ENCODE peak calls at places on chromosomes 16 and 17, in four cellular contexts. E is cardiac fibroblast, T is thoracic aorta, O is HFFc6. X is an unnamed sample.

GRCh38 chr17:59126809-59127417 is 20.2 kb upstream of the TRIM37 start:
- DNase-seq in O (no peak), T (no peak), E (no peak), X (no peak)

GRCh38 chr16:25922438-25922837 is 230.7 kb downstream of the HS3ST4 start:
- DNase-seq in T (no peak), E (no peak), O (no peak), X (no peak)

GRCh38 chr16:83305092-83305491 is 502.7 kb upstream of the HSBP1 start:
- DNase-seq in T (no peak), O (peak), E (peak), X (no peak)

GRCh38 chr16:85649411-85649977 is 36.4 kb downstream of the GSE1 start:
- DNase-seq in E (no peak), O (no peak), T (no peak), X (no peak)

GRCh38 chr17:16516594-16517018 is 24.6 kb upstream of the LRRC75A start:
- DNase-seq in E (peak), T (no peak), O (peak), X (no peak)

GRCh38 chr16:68155425-68155824 is 70.3 kb downstream of the NFATC3 start:
- DNase-seq in T (no peak), O (no peak), E (no peak), X (no peak)

GRCh38 chr17:38430316-38430715 is 2.1 kb downstream of the ARHGAP23 start:
- DNase-seq in T (no peak), O (peak), E (peak), X (no peak)

GRCh38 chr16:11740567-11740966 is 2.1 kb downstream of the TXNDC11 start:
- DNase-seq in O (no peak), T (no peak), E (no peak), X (no peak)

GRCh38 chr17:18315498-18316360 is 636 bp downstream of the SMCR8 start:
- DNase-seq in O (no peak), T (no peak), E (no peak), X (no peak)

GRCh38 chr17:47703191-47703591 is 9.2 kb downstream of the TBKBP1 start:
- DNase-seq in T (no peak), O (no peak), E (no peak), X (no peak)

GRCh38 chr16:11121083-11121482 is 134.9 kb downstream of the SOCS1 start:
- DNase-seq in O (no peak), T (no peak), E (no peak), X (no peak)

GRCh38 chr16:11705311-11705710 is 37.1 kb downstream of the SNN start:
- DNase-seq in O (no peak), E (no peak), T (no peak), X (no peak)

GRCh38 chr17:41972571-41973411 is 6.2 kb downstream of the CNP start:
- DNase-seq in E (no peak), O (no peak), T (no peak), X (no peak)

GRCh38 chr17:28745052-28745776 is 1.4 kb downstream of the TRAF4 start:
- DNase-seq in O (no peak), T (no peak), E (peak), X (peak)

GRCh38 chr16:86872833-86873232 is 294.5 kb downstream of the FOXL1 start:
- DNase-seq in T (no peak), E (no peak), O (no peak), X (no peak)

GRCh38 chr17:41003926-41004325 is 4.2 kb upstream of the KRTAP3-2 start:
- DNase-seq in O (no peak), T (no peak), E (no peak), X (no peak)

GRCh38 chr16:27400751-27401620 is 988 bp upstream of the IL21R start:
- DNase-seq in T (no peak), O (peak), E (peak), X (no peak)

GRCh38 chr16:82995927-82996441 is 369.2 kb downstream of the CDH13 start:
- DNase-seq in T (no peak), E (peak), O (peak), X (no peak)

GRCh38 chr17:76166168-76166567 is 25.1 kb upstream of the FOXJ1 start:
- DNase-seq in O (no peak), T (no peak), E (peak), X (no peak)

GRCh38 chr17:7590743-7591142 is 849 bp upstream of the SOX15 start:
- DNase-seq in T (no peak), E (no peak), O (peak), X (no peak)

GRCh38 chr17:7588553-7589203 is 1.2 kb downstream of the SOX15 start:
- DNase-seq in O (no peak), T (no peak), E (no peak), X (no peak)

GRCh38 chr17:7587831-7588230 is 2.1 kb downstream of the SOX15 start:
- DNase-seq in T (no peak), O (peak), E (no peak), X (no peak)

GRCh38 chr17:7589891-7590611 is at the start of gene SOX15:
- DNase-seq in O (peak), E (no peak), T (no peak), X (no peak)

GRCh38 chr17:7589204-7589868 is 558 bp downstream of the SOX15 start:
- DNase-seq in O (peak), T (no peak), E (peak), X (peak)
- TF ChIP-seq CTCF in O (peak), T (peak), E (peak), X (peak)

GRCh38 chr17:51034800-51035199 is 85.9 kb downstream of the SPAG9 start:
- DNase-seq in E (no peak), T (no peak), O (no peak), X (no peak)

GRCh38 chr17:51032850-51033249 is 87.8 kb downstream of the SPAG9 start:
- DNase-seq in T (no peak), O (peak), E (no peak), X (no peak)

GRCh38 chr17:51035436-51035835 is 85.2 kb downstream of the SPAG9 start:
- DNase-seq in E (peak), T (no peak), O (peak), X (no peak)

DNA sequence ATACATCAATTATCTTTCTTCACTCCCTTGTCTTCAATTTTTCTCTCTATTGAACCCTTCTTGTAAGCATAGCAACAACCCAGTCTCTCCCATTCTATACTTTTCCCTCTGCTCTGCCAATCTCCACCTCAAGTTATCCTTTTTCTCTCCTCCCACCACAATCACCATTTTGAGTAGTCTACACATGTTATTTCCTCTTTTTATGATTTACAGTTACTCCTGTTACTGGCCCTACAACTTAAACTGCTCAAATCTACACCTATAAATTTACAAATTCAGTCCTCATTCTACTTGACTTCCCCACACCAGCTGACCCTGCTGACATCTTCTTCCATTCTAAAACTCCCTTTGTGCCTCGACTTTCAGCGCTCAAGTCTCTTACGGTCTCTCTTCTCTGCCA is 84.6 kb downstream of the SPAG9 start:
- DNase-seq in O (no peak), E (no peak), T (no peak), X (no peak)
- TF ChIP-seq CTCF in O (no peak), E (no peak), T (no peak), X (no peak)

DNA sequence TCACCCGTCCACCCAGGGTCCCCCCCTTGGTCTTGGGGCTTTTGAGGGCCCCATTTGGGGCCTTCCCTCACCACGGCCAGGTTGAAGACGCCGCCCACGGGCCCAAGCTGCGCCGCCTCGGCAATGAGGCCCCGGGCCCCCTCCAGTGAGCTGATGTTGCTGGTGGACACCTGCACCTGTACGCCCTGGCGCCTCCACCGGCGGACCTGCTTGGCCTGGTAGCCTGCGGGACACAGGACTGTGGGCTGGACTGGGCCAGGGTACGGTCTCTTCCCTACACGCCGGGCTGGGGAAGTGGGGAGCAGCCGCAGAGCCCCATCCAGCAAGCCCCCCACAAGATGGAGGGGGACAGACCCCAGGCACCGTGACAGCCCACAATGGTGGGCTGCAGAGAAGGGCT is 15.6 kb downstream of the FASN start:
- DNase-seq in T (no peak), E (no peak), O (no peak), X (no peak)
- TF ChIP-seq CTCF in T (no peak), E (no peak), O (no peak), X (no peak)

DNA sequence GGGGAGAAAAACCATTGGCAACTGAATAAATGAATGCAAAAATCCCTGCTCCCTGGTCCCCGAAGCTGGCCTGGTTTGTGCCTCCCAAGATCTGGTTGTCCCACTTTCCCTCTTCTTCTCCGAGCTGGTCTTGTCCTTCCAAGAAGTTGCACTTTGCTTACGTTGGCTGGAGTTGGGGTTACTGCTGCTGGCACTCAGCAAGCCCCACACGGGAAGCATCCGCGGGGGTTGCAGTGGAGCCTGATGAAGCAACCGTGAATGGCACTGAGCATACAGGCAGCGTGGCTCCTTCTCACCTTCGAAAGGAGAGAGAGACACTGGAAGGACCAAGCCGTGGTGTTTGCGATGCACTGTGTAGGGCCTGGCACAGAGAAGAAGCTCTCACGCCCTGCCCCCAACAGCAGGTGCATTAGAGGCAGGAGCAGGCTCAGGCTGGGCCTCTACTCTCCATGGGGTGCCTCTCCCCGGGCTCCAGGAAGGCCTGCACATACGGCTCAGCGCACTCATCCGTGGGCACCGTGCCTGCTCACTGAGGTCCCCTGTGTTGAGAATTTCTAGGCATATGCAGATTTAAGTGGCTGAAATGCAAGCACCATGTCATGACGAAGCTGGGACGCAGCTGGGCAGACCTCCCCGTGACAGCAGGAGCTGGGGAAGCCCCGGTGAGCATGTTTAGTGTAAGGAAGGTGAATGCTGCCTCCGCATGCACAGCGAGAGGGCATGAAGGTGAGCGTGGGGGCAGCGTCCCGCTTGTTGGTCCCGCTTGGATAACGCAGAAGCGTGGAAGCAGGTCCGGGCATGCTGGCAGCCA is 12.1 kb downstream of the CA5A start:
- DNase-seq in E (no peak), O (no peak), T (no peak), X (no peak)
- TF ChIP-seq CTCF in E (no peak), O (no peak), T (no peak), X (no peak)

DNA sequence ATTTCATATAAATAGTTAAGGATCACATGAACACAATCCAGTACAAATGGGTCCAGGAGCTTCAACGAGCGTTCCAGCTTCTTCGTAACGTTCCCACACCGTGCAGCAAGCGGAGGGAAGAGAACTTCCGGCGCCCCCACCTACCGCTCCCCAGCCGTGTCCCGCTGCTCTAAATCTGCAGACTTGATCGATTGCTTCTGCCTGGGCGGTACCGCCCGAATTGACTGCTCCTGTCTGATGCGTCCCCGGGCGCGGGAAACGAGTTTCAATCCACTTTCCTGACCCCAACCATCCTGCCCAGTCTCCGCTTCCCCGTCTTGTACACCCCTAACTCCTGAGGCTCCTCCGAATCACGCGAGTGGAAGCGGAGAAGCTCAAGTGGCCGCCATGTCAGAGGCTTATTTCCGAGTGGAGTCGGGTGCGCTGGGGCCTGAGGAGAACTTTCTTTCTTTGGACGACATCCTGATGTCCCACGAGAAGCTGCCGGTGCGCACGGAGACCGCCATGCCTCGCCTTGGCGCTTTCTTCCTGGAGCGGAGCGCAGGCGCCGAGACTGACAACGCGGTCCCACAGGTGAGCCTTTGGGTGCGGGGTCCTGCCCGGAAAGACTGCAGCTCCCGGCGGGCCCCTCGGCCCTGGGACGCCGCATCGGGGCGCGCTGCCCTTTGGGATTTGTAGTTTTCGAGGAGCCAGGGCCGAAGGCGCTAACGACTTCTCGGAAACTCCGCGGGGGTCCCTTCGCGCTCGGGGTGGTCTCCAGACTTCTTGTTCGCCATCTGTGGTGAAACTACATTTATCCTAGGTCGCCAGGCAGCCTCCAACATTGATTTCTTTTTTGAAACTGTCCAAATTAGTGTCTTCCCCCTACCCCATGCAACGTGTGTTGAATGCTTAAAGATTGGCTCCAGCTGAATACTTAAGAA is at the start of gene GINS3:
- DNase-seq in E (peak), O (peak), T (peak), X (peak)
- TF ChIP-seq CTCF in E (no peak), O (no peak), T (no peak), X (no peak)

GRCh38 chr16:66383551-66383950 is 17.1 kb downstream of the CDH5 start:
- DNase-seq in E (no peak), O (no peak), T (no peak), X (no peak)

GRCh38 chr16:66382966-66383299 is 16.4 kb downstream of the CDH5 start:
- DNase-seq in E (peak), T (no peak), O (peak), X (no peak)

GRCh38 chr16:66382171-66382965 is 15.9 kb downstream of the CDH5 start:
- DNase-seq in E (peak), O (peak), T (no peak), X (no peak)

GRCh38 chr16:66380421-66380820 is 13.9 kb downstream of the CDH5 start:
- DNase-seq in T (no peak), E (no peak), O (no peak), X (no peak)

GRCh38 chr16:66381585-66382170 is 15.2 kb downstream of the CDH5 start:
- DNase-seq in T (no peak), O (no peak), E (no peak), X (no peak)
- TF ChIP-seq CTCF in T (no peak), O (no peak), E (no peak), X (no peak)

DNA sequence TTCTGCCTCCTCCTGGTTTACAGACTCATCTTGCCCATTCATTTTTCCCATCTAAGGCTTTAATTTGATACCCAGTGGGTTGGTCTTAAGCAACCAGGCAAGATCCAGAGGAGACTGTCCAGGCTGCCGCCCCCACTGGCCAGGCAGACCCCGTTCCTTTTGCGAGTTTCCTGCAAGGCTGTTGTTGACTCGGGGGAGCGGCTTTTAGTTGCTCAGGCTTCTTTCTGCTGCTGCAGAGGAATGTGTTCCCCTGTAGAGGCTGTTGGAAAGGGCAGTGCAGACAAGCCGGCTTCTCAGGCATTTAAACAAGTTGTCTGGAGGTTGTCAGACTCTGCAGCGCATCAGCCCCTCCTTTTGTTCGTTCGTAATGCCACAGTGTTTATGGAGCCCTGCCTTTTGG is 231.2 kb downstream of the PRKCA start:
- DNase-seq in T (no peak), E (peak), O (no peak), X (peak)
- TF ChIP-seq CTCF in T (no peak), E (no peak), O (no peak), X (no peak)

GRCh38 chr17:7615265-7615747 is 609 bp upstream of the FXR2 start:
- DNase-seq in T (no peak), O (no peak), E (no peak), X (no peak)

GRCh38 chr17:7612294-7612640 is 2.4 kb downstream of the FXR2 start:
- DNase-seq in O (no peak), E (no peak), T (no peak), X (no peak)

GRCh38 chr17:7614422-7615264 is at the start of gene FXR2:
- DNase-seq in T (peak), E (peak), O (peak), X (peak)

GRCh38 chr17:7611635-7612293 is 2.9 kb downstream of the FXR2 start:
- DNase-seq in E (no peak), O (no peak), T (no peak), X (no peak)

DNA sequence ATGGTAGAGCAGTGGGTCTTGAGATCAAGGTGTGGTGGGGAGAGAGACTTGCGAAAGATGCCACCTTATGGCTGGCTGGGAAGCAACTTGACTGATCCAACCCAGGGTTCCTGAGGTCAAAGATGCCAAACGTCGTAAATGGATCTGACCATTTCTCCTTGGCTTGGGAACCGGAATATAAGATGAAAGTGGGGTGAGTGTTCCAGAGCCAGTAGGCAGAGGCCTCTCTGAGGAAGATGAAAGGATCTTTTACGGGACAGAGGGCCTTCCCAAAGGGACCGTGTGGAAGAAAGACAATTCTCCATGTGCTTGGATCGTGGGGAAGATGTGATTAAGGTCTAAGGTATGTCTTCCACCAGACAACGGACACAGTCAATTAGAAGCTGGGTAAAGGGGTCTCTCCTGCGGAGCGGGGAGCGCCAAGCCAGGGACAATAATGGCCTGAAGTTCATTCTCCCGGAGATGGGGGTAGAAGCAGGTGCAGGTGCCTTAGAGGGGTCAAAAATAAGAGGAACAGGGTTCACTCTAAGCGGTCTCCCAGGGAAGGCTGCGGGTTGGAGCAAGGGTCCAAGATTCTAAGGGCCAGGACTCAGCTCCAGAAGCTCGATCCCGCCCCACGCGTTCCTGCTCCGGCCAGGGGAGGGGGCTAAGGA is 802 bp downstream of the FXR2 start:
- DNase-seq in T (no peak), O (peak), E (no peak), X (no peak)
- TF ChIP-seq CTCF in T (no peak), O (no peak), E (no peak), X (no peak)

DNA sequence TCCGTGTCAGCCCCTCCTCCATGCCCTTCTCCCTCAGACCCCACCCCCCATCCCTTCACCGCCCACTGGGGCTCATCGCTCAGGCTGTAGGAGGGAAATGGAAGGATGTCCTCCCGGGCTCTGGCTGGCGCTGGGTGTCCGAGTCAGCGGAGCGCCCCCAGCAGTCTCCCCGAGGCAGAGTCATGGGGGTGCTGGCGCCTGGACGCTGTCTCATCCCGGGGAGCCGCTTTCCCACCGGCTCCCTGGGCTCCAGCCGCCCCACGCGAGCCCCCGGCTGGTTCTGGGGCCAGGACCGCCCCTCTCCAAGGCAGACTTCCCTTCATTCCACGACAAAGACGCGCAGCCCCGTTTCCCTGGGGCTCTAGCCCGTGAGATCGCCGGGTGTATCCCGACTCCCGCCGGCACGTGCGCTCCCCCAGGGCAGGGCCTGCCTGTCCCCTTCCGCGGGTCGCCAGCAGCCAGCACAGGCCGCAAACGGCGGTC is 398 bp upstream of the ANTKMT start:
- DNase-seq in T (no peak), E (peak), O (peak), X (no peak)
- TF ChIP-seq CTCF in T (no peak), E (no peak), O (peak), X (no peak)

X was measured in osteocyte.